ENCODE peak calls at places on chromosomes 4 and X, in six cellular contexts. F is H9, H is neuronal stem cell, X is IMR-90, B is H1, P is trophoblast cell. C is an unnamed sample.

GRCh38 chr4:95220205-95221175 is 328.3 kb downstream of the UNC5C start:
- DNase-seq in F (no peak), H (no peak), X (no peak), B (no peak), P (no peak), C (no peak)

GRCh38 chrX:55839480-55839879 is 121.9 kb downstream of the RRAGB start:
- DNase-seq in F (peak), H (no peak), X (no peak), B (peak), P (no peak), C (no peak)

GRCh38 chrX:119669424-119670037 is 23.4 kb downstream of the SEPTIN6 start:
- DNase-seq in F (no peak), H (no peak), X (peak), B (no peak), P (no peak), C (peak)

GRCh38 chr4:184255361-184255760 is 37.7 kb upstream of the ENPP6 start:
- DNase-seq in F (peak), H (no peak), X (no peak), B (no peak), P (no peak), C (no peak)

GRCh38 chr4:158193171-158193749 is 17.0 kb upstream of the TMEM144 start:
- DNase-seq in F (no peak), H (peak), X (peak), B (no peak), P (peak), C (peak)

GRCh38 chrX:48890934-48891401 is 6.6 kb downstream of the TIMM17B start:
- DNase-seq in F (no peak), H (no peak), X (no peak), B (peak), P (no peak), C (no peak)

GRCh38 chrX:65900850-65901844 is 138.7 kb downstream of the VSIG4 start:
- DNase-seq in F (no peak), H (no peak), X (no peak), B (no peak), P (no peak), C (no peak)

GRCh38 chr4:76758290-76758882 is 139.6 kb downstream of the SOWAHB start:
- DNase-seq in F (no peak), H (peak), X (peak), B (peak), P (peak), C (peak)

GRCh38 chr4:140250989-140251552 is 97.1 kb upstream of the MAML3 start:
- DNase-seq in F (no peak), H (no peak), X (no peak), B (no peak), P (peak), C (peak)

GRCh38 chr4:41981456-41981855 is at the start of gene DCAF4L1:
- DNase-seq in F (no peak), H (no peak), X (no peak), B (no peak), P (no peak), C (no peak)

GRCh38 chr4:127212701-127213100 is 420.1 kb upstream of the INTU start:
- DNase-seq in F (no peak), H (no peak), X (peak), B (no peak), P (no peak), C (no peak)

GRCh38 chr4:61375316-61375715 is 175.2 kb downstream of the ADGRL3 start:
- DNase-seq in F (no peak), H (no peak), X (no peak), B (no peak), P (peak), C (no peak)

GRCh38 chr4:40309250-40309774 is 25.8 kb upstream of the CHRNA9 start:
- DNase-seq in F (peak), H (peak), X (peak), B (peak), P (peak), C (peak)

GRCh38 chrX:46757593-46757992 is 1.3 kb downstream of the SLC9A7 start:
- DNase-seq in F (no peak), H (no peak), X (peak), B (no peak), P (no peak), C (no peak)

GRCh38 chr4:122346036-122346435 is 32.8 kb upstream of the ADAD1 start:
- DNase-seq in F (no peak), H (no peak), X (peak), B (no peak), P (no peak), C (peak)

GRCh38 chr4:98945297-98945850 is 16.4 kb upstream of the EIF4E start:
- DNase-seq in F (no peak), H (no peak), X (no peak), B (no peak), P (no peak), C (no peak)

GRCh38 chr4:123390846-123391456 is 5.6 kb upstream of the SPRY1 start:
- DNase-seq in F (no peak), H (no peak), X (peak), B (no peak), P (peak), C (no peak)

GRCh38 chr4:20889901-20890300 is 189.6 kb downstream of the PACRGL start:
- DNase-seq in F (no peak), H (no peak), X (no peak), B (no peak), P (peak), C (no peak)

GRCh38 chrX:38249965-38250364 is 29.3 kb upstream of the SRPX start:
- DNase-seq in F (no peak), H (no peak), X (peak), B (no peak), P (no peak), C (no peak)

GRCh38 chr4:108988514-108989195 is 225.8 kb upstream of the ETNPPL start:
- DNase-seq in F (no peak), H (no peak), X (peak), B (no peak), P (no peak), C (peak)

GRCh38 chr4:8917868-8918783 is 46.5 kb upstream of the HMX1 start:
- DNase-seq in F (peak), H (peak), X (peak), B (peak), P (peak), C (no peak)

GRCh38 chr4:132417220-132417619 is 731.9 kb upstream of the PCDH10 start:
- DNase-seq in F (no peak), H (peak), X (no peak), B (no peak), P (no peak), C (no peak)

GRCh38 chr4:112118742-112119357 is 26.4 kb upstream of the FAM241A start:
- DNase-seq in F (no peak), H (no peak), X (no peak), B (no peak), P (no peak), C (no peak)

GRCh38 chr4:41318839-41319530 is 62.3 kb downstream of the UCHL1 start:
- DNase-seq in F (no peak), H (no peak), X (no peak), B (no peak), P (peak), C (peak)

GRCh38 chr4:150160473-150160872 is 82.2 kb downstream of the DCLK2 start:
- DNase-seq in F (no peak), H (no peak), X (no peak), B (no peak), P (no peak), C (no peak)

GRCh38 chrX:136781180-136781797 is 557 bp upstream of the ARHGEF6 start:
- DNase-seq in F (no peak), H (no peak), X (no peak), B (no peak), P (peak), C (peak)

DNA sequence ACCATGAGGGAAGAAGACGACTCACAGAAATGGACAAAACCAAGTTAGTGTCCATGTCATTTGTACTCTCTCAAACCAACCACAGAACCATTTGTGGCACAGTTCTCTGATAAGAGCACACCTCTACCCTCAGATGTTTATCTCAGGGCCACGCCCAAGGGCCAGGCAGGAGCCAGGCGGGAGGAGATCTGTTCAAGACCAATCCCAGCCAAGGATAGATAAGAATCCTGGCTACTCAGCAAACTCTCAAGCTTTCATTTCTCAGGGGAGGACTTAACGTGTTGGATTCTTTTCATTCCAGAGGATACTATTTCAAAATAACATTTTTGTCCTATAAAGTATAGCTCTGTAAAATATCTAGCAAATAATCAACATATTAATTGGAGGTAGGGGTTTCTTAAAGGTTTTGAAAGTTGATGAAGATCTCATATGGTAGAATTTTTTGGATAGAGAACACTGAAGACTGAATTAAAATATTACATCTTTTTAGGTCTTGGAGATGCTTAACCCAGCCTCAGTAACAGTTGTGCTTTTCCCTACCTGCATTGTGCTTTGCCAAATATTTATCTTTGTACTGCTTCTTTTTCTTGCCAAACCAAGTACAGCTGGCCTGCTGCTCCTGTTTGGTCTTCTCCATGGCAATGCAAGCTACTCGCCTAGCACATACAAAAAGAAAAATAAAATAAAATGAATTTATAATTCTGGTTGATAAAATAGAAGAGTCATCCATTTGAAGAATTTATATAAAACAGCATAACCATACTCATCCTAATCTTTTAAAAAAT is 95.2 kb downstream of the NYX start:
- DNase-seq in F (no peak), H (no peak), X (peak), B (no peak), P (peak), C (no peak)
- H4K91ac ChIP-seq in F (no peak), H (no peak), X (peak), B (no peak), P (no peak), C (no peak)

GRCh38 chrX:17374619-17375360 is at the start of gene NHS:
- DNase-seq in F (peak), H (peak), X (peak), B (peak), P (peak), C (peak)
- H3K18ac ChIP-seq in F (no peak), H (peak), X (peak), B (no peak), P (no peak), C (no peak)

GRCh38 chr4:763922-764321 is 58.3 kb downstream of the PCGF3 start:
- DNase-seq in F (no peak), H (no peak), X (no peak), B (no peak), P (peak), C (no peak)

GRCh38 chr4:768076-768475 is 57.9 kb downstream of the CPLX1 start:
- DNase-seq in F (no peak), H (no peak), X (no peak), B (no peak), P (no peak), C (no peak)

GRCh38 chr4:766559-767283 is 59.2 kb downstream of the CPLX1 start:
- DNase-seq in F (peak), H (no peak), X (no peak), B (no peak), P (no peak), C (no peak)

GRCh38 chr4:764405-765169 is 59.0 kb downstream of the PCGF3 start:
- DNase-seq in F (no peak), H (no peak), X (no peak), B (no peak), P (no peak), C (no peak)

GRCh38 chr4:766152-766515 is 59.8 kb downstream of the CPLX1 start:
- DNase-seq in F (no peak), H (no peak), X (peak), B (no peak), P (peak), C (peak)
- H4K91ac ChIP-seq in F (no peak), H (no peak), X (no peak), B (no peak), P (no peak), C (no peak)

GRCh38 chrX:10167573-10167972 is 10.8 kb downstream of the CLCN4 start:
- DNase-seq in F (no peak), H (no peak), X (no peak), B (no peak), P (no peak), C (no peak)

GRCh38 chrX:10166731-10167149 is 10.0 kb downstream of the CLCN4 start:
- DNase-seq in F (no peak), H (no peak), X (no peak), B (no peak), P (no peak), C (no peak)

GRCh38 chrX:10164879-10165278 is 8.1 kb downstream of the CLCN4 start:
- DNase-seq in F (no peak), H (no peak), X (no peak), B (no peak), P (no peak), C (no peak)

GRCh38 chrX:10165580-10166247 is 8.9 kb downstream of the CLCN4 start:
- DNase-seq in F (no peak), H (no peak), X (no peak), B (no peak), P (no peak), C (no peak)

DNA sequence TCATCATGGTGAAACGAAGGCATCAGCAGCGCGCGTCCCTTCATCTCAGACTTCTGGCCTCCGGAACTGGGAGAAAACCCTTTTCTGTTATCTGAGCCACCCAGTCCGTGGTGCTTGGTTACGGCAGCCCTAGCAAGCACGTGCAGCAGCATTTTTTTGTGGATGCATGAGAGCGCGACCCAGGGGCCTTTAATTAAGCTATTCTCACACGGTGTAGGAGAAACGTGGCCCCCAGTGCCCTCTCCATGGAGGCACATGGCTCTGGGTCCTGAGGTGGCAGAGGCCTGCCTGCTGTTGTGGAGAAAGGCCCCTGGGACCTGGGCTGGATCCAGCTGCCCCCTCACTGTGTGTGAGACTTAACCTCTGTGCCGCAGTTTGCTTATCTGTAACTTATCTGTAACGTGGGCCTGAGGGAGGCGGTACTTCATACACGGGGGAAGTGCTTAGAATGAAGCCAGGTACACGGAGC is 9.5 kb downstream of the CLCN4 start:
- DNase-seq in F (no peak), H (no peak), X (no peak), B (no peak), P (no peak), C (no peak)
- H3K18ac ChIP-seq in F (no peak), H (no peak), X (no peak), B (no peak), P (no peak), C (no peak)

GRCh38 chr4:43411226-43411625 is 518.7 kb downstream of the GRXCR1 start:
- DNase-seq in F (no peak), H (no peak), X (peak), B (no peak), P (no peak), C (peak)
- H4K91ac ChIP-seq in F (no peak), H (no peak), X (no peak), B (no peak), P (no peak), C (no peak)

GRCh38 chr4:168831585-168831918 is 178.5 kb downstream of the CBR4 start:
- DNase-seq in F (no peak), H (no peak), X (no peak), B (no peak), P (no peak), C (no peak)

GRCh38 chr4:168830777-168831512 is 179.1 kb downstream of the CBR4 start:
- DNase-seq in F (no peak), H (no peak), X (no peak), B (no peak), P (peak), C (peak)

GRCh38 chr4:168835880-168836454 is 174.1 kb downstream of the CBR4 start:
- DNase-seq in F (no peak), H (no peak), X (no peak), B (no peak), P (no peak), C (no peak)

GRCh38 chr4:168832746-168833575 is 177.1 kb downstream of the CBR4 start:
- DNase-seq in F (peak), H (no peak), X (no peak), B (peak), P (peak), C (peak)

DNA sequence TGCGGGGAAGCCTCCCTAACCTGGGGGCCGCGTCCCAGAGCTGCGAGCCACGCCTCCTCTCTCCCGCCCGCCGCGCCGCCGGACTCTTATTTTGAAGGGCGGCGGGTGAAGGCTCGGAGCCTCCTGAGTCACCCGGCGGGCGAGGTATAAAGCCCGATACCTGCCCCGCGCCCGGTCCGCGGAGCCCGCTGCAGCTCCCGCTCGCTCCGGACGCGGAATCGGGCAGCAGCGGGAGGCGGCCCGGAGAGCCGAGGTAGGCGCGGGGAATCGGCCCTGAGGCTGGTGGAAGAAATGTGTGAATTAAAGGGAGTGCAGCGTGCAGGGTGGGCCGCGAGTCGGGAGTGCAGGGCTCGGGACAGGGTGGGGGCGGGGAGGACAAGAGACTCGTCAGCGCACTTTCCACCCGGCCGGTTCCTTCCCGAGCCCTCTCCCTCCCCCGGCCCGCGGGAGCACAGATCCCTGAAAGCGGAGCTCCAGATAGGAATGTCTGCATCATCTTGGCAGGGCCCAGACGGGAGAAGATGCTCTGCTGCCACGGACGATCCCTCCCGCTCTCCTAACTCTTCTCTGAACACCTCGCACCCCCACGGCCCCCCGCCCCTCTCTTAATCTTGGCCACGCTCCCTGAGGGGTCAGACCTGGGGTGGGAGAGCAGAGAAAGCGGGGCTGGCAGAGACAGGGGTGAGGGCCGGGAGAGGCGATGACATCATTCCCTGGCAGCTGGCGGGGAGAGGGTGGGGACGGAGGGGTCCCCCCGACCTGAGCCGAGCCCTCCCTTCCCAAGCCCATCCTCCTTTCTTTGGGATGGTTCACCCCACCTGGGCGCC is 177.9 kb downstream of the CBR4 start:
- DNase-seq in F (peak), H (peak), X (peak), B (peak), P (peak), C (peak)
- H3K18ac ChIP-seq in F (peak), H (peak), X (peak), B (peak), P (peak), C (peak)

GRCh38 chrX:149993989-149994388 is 55.7 kb upstream of the EOLA2 start:
- DNase-seq in F (no peak), H (no peak), X (no peak), B (no peak), P (no peak), C (no peak)

GRCh38 chrX:149987613-149988012 is 49.3 kb upstream of the EOLA2 start:
- DNase-seq in F (no peak), H (no peak), X (no peak), B (no peak), P (no peak), C (no peak)

GRCh38 chrX:149996515-149996914 is 58.2 kb upstream of the EOLA2 start:
- DNase-seq in F (no peak), H (no peak), X (no peak), B (no peak), P (no peak), C (no peak)

DNA sequence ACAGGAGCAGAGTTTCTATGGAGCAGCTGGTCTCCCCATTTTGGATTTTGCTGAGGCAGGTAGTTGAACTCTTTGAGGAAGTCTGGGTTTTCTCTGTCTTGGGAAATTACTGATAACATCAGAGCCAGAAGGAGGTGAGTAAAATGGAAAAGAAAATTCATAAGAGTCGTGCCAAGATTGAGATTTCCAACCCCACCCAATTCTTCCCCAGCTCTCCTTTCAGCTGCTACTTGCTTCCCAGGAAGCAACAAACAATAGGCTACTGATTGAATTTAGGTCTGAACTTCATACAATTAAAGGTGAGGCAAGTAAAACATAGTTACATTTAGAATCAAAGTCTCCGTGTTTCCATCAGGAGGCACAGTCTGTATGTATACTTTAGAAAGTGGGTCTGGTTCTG is 54.6 kb upstream of the EOLA2 start:
- DNase-seq in F (no peak), H (no peak), X (no peak), B (no peak), P (no peak), C (no peak)
- H4K91ac ChIP-seq in F (no peak), H (no peak), X (no peak), B (no peak), P (no peak), C (no peak)

GRCh38 chr4:7860600-7861158 is 79.0 kb downstream of the AFAP1 start:
- DNase-seq in F (no peak), H (no peak), X (no peak), B (no peak), P (no peak), C (no peak)
- H3K18ac ChIP-seq in F (no peak), H (peak), X (peak), B (peak), P (no peak), C (peak)

C was measured in mesenchymal stem cell.